ENCODE peak calls at places on chromosomes 5 and 9, in eight cellular contexts. D is GM23248, K is GM23338, S is right lobe of liver, X is PC-9, Y is prostate gland, W is ascending aorta, C is sigmoid colon. F is an unnamed sample.
A peak's percentile ranks its signal among the peaks of the same experiment; 100 is the strongest.

GRCh38 chr5:45609661-45610060 is 86.5 kb downstream of the HCN1 start:
- DNase-seq in D (no peak), K (peak; percentile 2), S (no peak), X (no peak), Y (no peak), W (no peak), C (no peak), F (no peak)

GRCh38 chr5:65808818-65809217 is 86.8 kb downstream of the NLN start:
- DNase-seq in D (peak; percentile 68), K (no peak), S (no peak), X (no peak), Y (no peak), W (no peak), C (no peak), F (no peak)

GRCh38 chr5:73485715-73486114 is 12.5 kb upstream of the BTF3 start:
- DNase-seq in D (peak; percentile 14), K (no peak), S (no peak), X (no peak), Y (no peak), W (no peak), C (no peak), F (no peak)

GRCh38 chr9:6008169-6008979 is 7.0 kb downstream of the RANBP6 start:
- DNase-seq in D (peak; percentile 99), K (peak; percentile 98), S (peak; percentile 94), X (peak; percentile 81), Y (peak; percentile 96), W (peak; percentile 91), C (peak; percentile 99), F (peak; percentile 97)

GRCh38 chr5:26757941-26758340 is 280.4 kb downstream of the CDH9 start:
- DNase-seq in D (no peak), K (no peak), S (no peak), X (peak; percentile 8), Y (no peak), W (no peak), C (no peak), F (no peak)

GRCh38 chr9:137029058-137029922 is 1.3 kb upstream of the ABCA2 start:
- DNase-seq in D (peak; percentile 69), K (peak; percentile 82), S (peak; percentile 81), X (peak; percentile 86), Y (peak; percentile 53), W (no peak), C (peak; percentile 84), F (peak; percentile 79)

GRCh38 chr5:177610770-177611445 is 11.0 kb downstream of the B4GALT7 start:
- DNase-seq in D (no peak), K (no peak), S (no peak), X (no peak), Y (no peak), W (no peak), C (no peak), F (no peak)

GRCh38 chr9:118563677-118564076 is 805.6 kb downstream of the BRINP1 start:
- DNase-seq in D (peak; percentile 81), K (no peak), S (no peak), X (no peak), Y (no peak), W (no peak), C (no peak), F (no peak)

GRCh38 chr5:176846335-176847140 is 36.2 kb downstream of the UNC5A start:
- DNase-seq in D (peak; percentile 54), K (peak; percentile 21), S (no peak), X (no peak), Y (no peak), W (no peak), C (no peak), F (no peak)

GRCh38 chr5:168479166-168479565 is 7.1 kb upstream of the RARS1 start:
- DNase-seq in D (no peak), K (no peak), S (no peak), X (no peak), Y (no peak), W (no peak), C (no peak), F (no peak)

GRCh38 chr5:169656125-169656990 is 19.3 kb downstream of the DOCK2 start:
- DNase-seq in D (peak; percentile 71), K (no peak), S (no peak), X (no peak), Y (no peak), W (no peak), C (no peak), F (no peak)

GRCh38 chr5:41156739-41157138 is 56.6 kb downstream of the C6 start:
- DNase-seq in D (peak; percentile 43), K (no peak), S (no peak), X (no peak), Y (no peak), W (no peak), C (no peak), F (no peak)

GRCh38 chr9:33162721-33163311 is 4.3 kb downstream of the B4GALT1 start:
- DNase-seq in D (peak; percentile 93), K (no peak), S (no peak), X (no peak), Y (peak; percentile 90), W (no peak), C (peak; percentile 90), F (peak; percentile 81)

GRCh38 chr5:78269088-78269703 is 25.3 kb downstream of the AP3B1 start:
- DNase-seq in D (peak; percentile 39), K (peak; percentile 42), S (no peak), X (no peak), Y (no peak), W (no peak), C (no peak), F (no peak)

GRCh38 chr5:149903441-149903840 is 41.2 kb downstream of the PDE6A start:
- DNase-seq in D (no peak), K (no peak), S (no peak), X (no peak), Y (no peak), W (no peak), C (no peak), F (no peak)

GRCh38 chr5:131460867-131461572 is 174.0 kb downstream of the RAPGEF6 start:
- DNase-seq in D (no peak), K (no peak), S (no peak), X (no peak), Y (no peak), W (no peak), C (no peak), F (no peak)

GRCh38 chr9:135971892-135972291 is 10.7 kb upstream of the UBAC1 start:
- DNase-seq in D (no peak), K (peak; percentile 96), S (peak; percentile 53), X (peak; percentile 83), Y (peak; percentile 50), W (no peak), C (peak; percentile 52), F (peak; percentile 92)

GRCh38 chr9:86036555-86036954 is 62.8 kb downstream of the GOLM1 start:
- DNase-seq in D (no peak), K (no peak), S (no peak), X (no peak), Y (peak; percentile 34), W (no peak), C (no peak), F (no peak)

GRCh38 chr9:104087894-104088293 is 6.2 kb upstream of the SMC2 start:
- DNase-seq in D (no peak), K (no peak), S (no peak), X (no peak), Y (no peak), W (no peak), C (no peak), F (no peak)

GRCh38 chr9:129130791-129131190 is 19.6 kb downstream of the PTPA start:
- DNase-seq in D (no peak), K (no peak), S (no peak), X (no peak), Y (no peak), W (no peak), C (no peak), F (no peak)
- H3K4me3 ChIP-seq in D (no peak overlapping the region), K (no peak overlapping the region), S (no peak overlapping the region), X (no peak overlapping the region), Y (no peak overlapping the region), W (no peak overlapping the region), C (no peak overlapping the region), F (no peak overlapping the region)

DNA sequence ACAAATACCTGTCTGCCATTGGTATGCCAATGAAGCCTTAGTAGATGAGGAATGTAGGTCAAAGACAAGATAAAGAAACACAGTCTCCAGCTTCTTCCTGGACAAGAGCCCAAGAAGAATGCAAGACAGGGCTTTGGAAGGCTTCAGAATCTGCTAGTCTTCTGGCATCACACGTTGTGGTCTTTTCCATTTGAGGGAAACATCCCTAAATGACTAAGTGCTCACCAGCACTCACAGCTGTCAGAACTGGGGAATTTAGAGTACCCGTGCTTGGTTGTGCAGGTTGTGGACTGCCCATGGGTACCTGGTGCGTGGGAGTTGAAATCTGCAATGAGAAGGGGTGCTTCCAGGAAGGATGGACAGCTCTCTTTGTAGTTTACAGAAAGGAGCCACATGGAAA is 27.1 kb upstream of the NFIB start:
- DNase-seq in D (no peak), K (peak; percentile 23), S (no peak), X (no peak), Y (no peak), W (no peak), C (no peak), F (no peak)
- H3K27ac ChIP-seq in D (no peak overlapping the region), K (no peak overlapping the region), S (no peak overlapping the region), X (no peak overlapping the region), Y (no peak overlapping the region), W (peak overlapping the region; percentile 4), C (peak overlapping the region; percentile 55), F (no peak overlapping the region)

GRCh38 chr9:27440888-27441740 is 83.0 kb upstream of the IFNK start:
- DNase-seq in D (no peak), K (peak; percentile 28), S (no peak), X (no peak), Y (no peak), W (no peak), C (no peak), F (no peak)

GRCh38 chr9:27441741-27442070 is 82.4 kb upstream of the IFNK start:
- DNase-seq in D (no peak), K (no peak), S (no peak), X (no peak), Y (no peak), W (no peak), C (no peak), F (no peak)

GRCh38 chr9:27445057-27445990 is 78.8 kb upstream of the IFNK start:
- DNase-seq in D (no peak), K (no peak), S (no peak), X (no peak), Y (no peak), W (no peak), C (no peak), F (no peak)

GRCh38 chr9:27437652-27438373 is 86.3 kb upstream of the IFNK start:
- DNase-seq in D (peak; percentile 17), K (no peak), S (no peak), X (no peak), Y (no peak), W (no peak), C (no peak), F (no peak)

DNA sequence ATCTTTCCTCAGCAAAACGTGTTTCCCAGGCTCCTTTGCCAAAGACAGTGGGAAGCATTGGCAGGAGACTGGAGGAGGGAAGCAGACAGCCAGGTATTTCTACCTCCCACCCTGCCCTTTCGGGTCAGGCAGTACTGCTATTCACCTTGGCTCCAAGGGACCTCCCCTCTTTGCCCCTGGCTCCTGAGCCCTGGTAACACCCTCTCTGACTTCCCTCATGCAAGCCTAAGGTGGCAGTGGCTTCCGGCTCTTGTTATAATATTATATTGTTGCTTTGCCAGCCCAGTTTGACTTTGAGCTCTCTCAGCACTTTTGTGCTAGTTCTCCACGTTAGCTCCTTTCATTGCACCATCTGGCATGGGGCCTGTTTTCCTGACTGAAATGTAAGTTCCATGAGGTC is 81.6 kb upstream of the IFNK start:
- DNase-seq in D (no peak), K (no peak), S (no peak), X (no peak), Y (no peak), W (no peak), C (no peak), F (no peak)
- H3K4me3 ChIP-seq in D (no peak overlapping the region), K (no peak overlapping the region), S (no peak overlapping the region), X (no peak overlapping the region), Y (no peak overlapping the region), W (no peak overlapping the region), C (no peak overlapping the region), F (no peak overlapping the region)

GRCh38 chr5:12795333-12795663 is 891.1 kb upstream of the CTNND2 start:
- DNase-seq in D (no peak), K (no peak), S (no peak), X (no peak), Y (no peak), W (no peak), C (no peak), F (no peak)
- H3K27ac ChIP-seq in D (no peak overlapping the region), K (no peak overlapping the region), S (no peak overlapping the region), X (no peak overlapping the region), Y (no peak overlapping the region), W (no peak overlapping the region), C (no peak overlapping the region), F (no peak overlapping the region)

F was measured in thyroid gland.